ENCODE peak calls at places on chromosomes 6 and 20, in six cellular contexts. R is activated naive CD4-positive, alpha-beta T cell treated with anti-CD3 and anti-CD28 coated beads for 36 hours; V is activated CD4-positive, alpha-beta T cell treated with anti-CD3 and anti-CD28 coated beads, Interleukin-2, amount 10 ng/mL, durations not matched to agents 7 days and 5 days; D is stimulated activated effector memory CD8-positive, alpha-beta T cell treated with anti-CD3 and anti-CD28 coated beads, Interleukin-12 subunit alpha, Interleukin-12 subunit beta, amount 100 ng/mL, for 72 hours; X is stomach; C is ELR. L is an unnamed sample.

GRCh38 chr6:33833599-33833998 is 29.8 kb upstream of the MLN start:
- DNase-seq in C (no peak), X (no peak), V (no peak), R (no peak), D (no peak), L (no peak)

GRCh38 chr6:146543940-146544661 is 468 bp downstream of the RAB32 start:
- DNase-seq in C (peak; percentile 56), V (no peak), X (peak; percentile 49), D (no peak), R (no peak), L (peak; percentile 48)

GRCh38 chr20:54257090-54257816 is 49.4 kb downstream of the PFDN4 start:
- DNase-seq in D (no peak), V (no peak), C (peak; percentile 2), X (no peak), R (no peak), L (no peak)

GRCh38 chr6:88077305-88077704 is 29.7 kb downstream of the SPACA1 start:
- DNase-seq in V (no peak), X (no peak), R (no peak), C (no peak), D (no peak), L (no peak)

GRCh38 chr6:53461682-53462081 is 83.2 kb downstream of the GCLC start:
- DNase-seq in R (no peak), D (no peak), C (no peak), X (no peak), V (no peak), L (no peak)

GRCh38 chr6:134340574-134340973 is 22.7 kb upstream of the SGK1 start:
- DNase-seq in R (no peak), X (no peak), V (no peak), C (no peak), D (no peak), L (no peak)

GRCh38 chr6:170439366-170440351 is 113.4 kb downstream of the PSMB1 start:
- DNase-seq in R (no peak), D (no peak), C (peak; percentile 77), X (peak; percentile 13), V (no peak), L (no peak)

GRCh38 chr20:46592580-46593362 is 42.3 kb upstream of the OCSTAMP start:
- DNase-seq in X (no peak), V (no peak), D (no peak), R (no peak), C (peak; percentile 26), L (no peak)

GRCh38 chr20:57224641-57225138 is 41.8 kb downstream of the BMP7 start:
- DNase-seq in X (no peak), D (no peak), C (peak; percentile 25), V (no peak), R (no peak), L (no peak)

GRCh38 chr20:49395659-49396058 is 86.8 kb downstream of the KCNB1 start:
- DNase-seq in R (no peak), D (no peak), X (no peak), C (no peak), V (no peak), L (no peak)

GRCh38 chr6:125985522-125985921 is 818 bp upstream of the TRMT11 start:
- DNase-seq in D (no peak), C (no peak), R (no peak), X (no peak), V (no peak), L (no peak)

GRCh38 chr6:128036808-128037570 is 136.1 kb upstream of the THEMIS start:
- DNase-seq in V (no peak), R (no peak), D (no peak), C (no peak), X (no peak), L (no peak)

GRCh38 chr6:79257381-79258205 is 23.1 kb upstream of the HMGN3 start:
- DNase-seq in D (no peak), V (no peak), R (no peak), X (no peak), C (peak; percentile 70), L (no peak)

L was measured in thyroid gland.